ENCODE peak calls at places on chromosomes 13 and 19, in eight cellular contexts. B is astrocyte of the spinal cord; X is brain microvascular endothelial cell; H is CD4-positive, alpha-beta T cell; E is adrenal gland; O is ascending aorta; C is AG04450; N is A549. G is an unnamed sample.

GRCh38 chr13:111483621-111483987 is 163.2 kb downstream of the TEX29 start:
- DNase-seq in B (no peak), X (no peak), H (no peak), E (peak; percentile 28), O (no peak), C (no peak), N (no peak), G (no peak)

GRCh38 chr13:70580825-70581224 is 472.6 kb upstream of the KLHL1 start:
- DNase-seq in B (no peak), X (no peak), H (no peak), E (no peak), O (no peak), C (no peak), N (no peak), G (no peak)

GRCh38 chr13:98845726-98846125 is 93.3 kb upstream of the SLC15A1 start:
- DNase-seq in B (no peak), X (no peak), H (no peak), E (no peak), O (no peak), C (no peak), N (no peak), G (no peak)

GRCh38 chr13:29319451-29319850 is 276.0 kb downstream of the SLC7A1 start:
- DNase-seq in B (no peak), X (no peak), H (no peak), E (no peak), O (no peak), C (no peak), N (no peak), G (no peak)

GRCh38 chr19:485122-485521 is 11.2 kb upstream of the MADCAM1 start:
- DNase-seq in B (no peak), X (no peak), H (no peak), E (no peak), O (no peak), C (no peak), N (no peak), G (no peak)

GRCh38 chr13:97753942-97754670 is 199.4 kb upstream of the IPO5 start:
- DNase-seq in B (no peak), X (no peak), H (no peak), E (no peak), O (no peak), C (no peak), N (no peak), G (no peak)

GRCh38 chr19:39405930-39406655 is 554 bp upstream of the ZFP36 start:
- DNase-seq in B (no peak), X (no peak), H (peak; percentile 91), E (no peak), O (no peak), C (no peak), N (no peak), G (peak; percentile 72)

GRCh38 chr19:289651-290538 is 1.3 kb downstream of the PLPP2 start:
- DNase-seq in B (peak; percentile 65), X (peak; percentile 33), H (peak; percentile 23), E (no peak), O (no peak), C (no peak), N (peak; percentile 83), G (peak; percentile 47)

GRCh38 chr19:46631481-46631880 is 4.5 kb downstream of the GNG8 start:
- DNase-seq in B (no peak), X (no peak), H (no peak), E (no peak), O (no peak), C (no peak), N (no peak), G (no peak)

GRCh38 chr13:111027481-111028439 is 87.3 kb upstream of the ARHGEF7 start:
- DNase-seq in B (no peak), X (no peak), H (no peak), E (no peak), O (no peak), C (no peak), N (no peak), G (no peak)

GRCh38 chr19:34982275-34982674 is 17.8 kb upstream of the GRAMD1A start:
- DNase-seq in B (no peak), X (no peak), H (no peak), E (no peak), O (no peak), C (no peak), N (no peak), G (no peak)

GRCh38 chr19:23436944-23437343 is 41.7 kb upstream of the ZNF91 start:
- DNase-seq in B (no peak), X (no peak), H (no peak), E (no peak), O (no peak), C (no peak), N (peak; percentile 10), G (no peak)

GRCh38 chr13:98155475-98156111 is 12.7 kb downstream of the FARP1 start:
- DNase-seq in B (peak; percentile 67), X (peak; percentile 77), H (no peak), E (peak; percentile 69), O (no peak), C (no peak), N (no peak), G (no peak)

GRCh38 chr13:26742691-26743358 is 17.8 kb downstream of the GPR12 start:
- DNase-seq in B (no peak), X (no peak), H (no peak), E (no peak), O (no peak), C (no peak), N (no peak), G (no peak)

GRCh38 chr13:102799544-102800144 is 725 bp downstream of the BIVM start:
- DNase-seq in B (peak; percentile 21), X (peak; percentile 14), H (no peak), E (no peak), O (no peak), C (no peak), N (peak; percentile 6), G (peak; percentile 25)

GRCh38 chr19:14826006-14826405 is 9.0 kb downstream of the OR7A5 start:
- DNase-seq in B (no peak), X (no peak), H (no peak), E (no peak), O (no peak), C (no peak), N (no peak), G (no peak)

GRCh38 chr19:30132312-30133075 is 190.5 kb downstream of the URI1 start:
- DNase-seq in B (no peak), X (no peak), H (no peak), E (no peak), O (no peak), C (no peak), N (no peak), G (no peak)
- TF ChIP-seq CTCF in B (no peak), X (no peak), H (no peak), E (no peak), O (no peak), C (no peak), N (no peak), G (no peak)

DNA sequence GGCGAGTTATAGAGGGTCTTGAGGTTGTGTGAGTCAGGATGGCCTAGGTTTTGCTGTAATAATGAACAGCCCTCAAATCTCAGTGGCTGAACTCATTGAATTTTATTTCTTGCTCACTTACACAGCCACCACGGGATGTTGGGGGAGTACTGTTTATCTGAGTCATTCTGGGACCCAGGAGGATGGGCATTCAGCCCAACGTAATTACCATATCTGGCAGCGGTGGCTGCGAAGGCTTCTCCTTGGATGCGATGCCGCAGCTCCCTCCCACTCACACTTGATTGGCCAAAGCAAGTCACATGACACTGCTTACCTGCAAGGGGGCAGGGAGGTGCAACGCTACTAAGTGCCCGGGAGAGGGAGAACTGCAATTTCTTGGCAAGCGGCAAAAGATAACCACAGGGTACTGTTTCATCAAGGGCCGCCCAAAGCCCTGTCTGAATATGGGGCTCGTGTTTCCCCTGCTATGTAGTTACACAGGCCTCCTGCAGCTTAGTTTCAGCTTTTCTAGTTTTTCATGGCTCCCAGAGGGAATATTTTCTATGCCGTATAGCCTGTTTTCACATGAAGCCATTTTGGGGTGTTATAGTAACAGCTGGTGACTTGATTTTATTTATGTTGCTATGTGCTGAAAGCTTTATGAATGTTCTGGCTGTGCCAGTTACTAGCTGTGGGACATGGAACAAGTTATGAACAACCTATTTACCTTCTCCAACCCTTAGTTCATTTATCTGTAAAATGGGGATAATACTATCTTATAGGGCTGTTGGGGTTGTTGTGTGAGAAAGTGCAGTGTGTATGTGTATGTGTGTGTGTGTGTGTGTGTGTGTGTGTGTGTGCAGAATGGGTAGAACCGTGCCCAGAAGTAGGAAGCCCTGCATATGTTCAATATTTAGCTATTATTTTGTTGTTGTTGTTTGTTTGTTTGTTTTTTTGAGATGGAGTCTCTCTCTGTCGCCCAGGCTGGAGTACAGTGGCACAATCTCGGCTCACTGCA is 20.1 kb downstream of the ZSWIM9 start:
- DNase-seq in B (peak; percentile 88), X (peak; percentile 27), H (peak; percentile 48), E (peak; percentile 66), O (no peak), C (peak; percentile 27), N (no peak), G (peak; percentile 34)
- TF ChIP-seq CTCF in B (peak; percentile 25), X (peak; percentile 27), H (no peak), E (no peak), O (no peak), C (no peak), N (no peak), G (no peak)

DNA sequence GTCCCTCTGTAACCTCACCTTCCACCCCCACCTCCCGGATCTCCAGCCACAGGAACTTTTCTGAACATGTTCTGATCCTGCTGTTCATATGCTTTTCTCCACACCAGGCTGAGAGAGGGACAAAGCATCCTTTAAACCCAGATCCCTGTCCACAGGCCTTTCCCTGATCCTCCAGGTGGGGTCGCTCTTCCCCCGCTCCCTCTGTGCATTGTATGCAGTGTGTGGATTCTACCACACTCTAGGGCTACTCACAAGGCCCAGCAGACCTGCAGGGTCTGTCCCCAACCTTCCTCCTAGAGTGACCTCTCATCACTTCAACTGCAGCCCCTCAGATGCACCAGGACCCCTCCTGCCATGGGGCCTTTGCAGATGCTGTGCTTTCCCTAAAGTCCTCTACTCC is 1200.6 kb downstream of the UQCRFS1 start:
- DNase-seq in B (no peak), X (no peak), H (no peak), E (no peak), O (no peak), C (no peak), N (no peak), G (no peak)
- TF ChIP-seq CTCF in B (no peak), X (no peak), H (no peak), E (no peak), O (no peak), C (no peak), N (no peak), G (no peak)

GRCh38 chr19:30402790-30403189 is 30.6 kb downstream of the ZNF536 start:
- DNase-seq in B (no peak), X (no peak), H (no peak), E (no peak), O (no peak), C (no peak), N (no peak), G (no peak)

GRCh38 chr19:30408734-30409301 is 36.6 kb downstream of the ZNF536 start:
- DNase-seq in B (no peak), X (no peak), H (no peak), E (no peak), O (no peak), C (no peak), N (no peak), G (no peak)

GRCh38 chr19:30407310-30407709 is 35.1 kb downstream of the ZNF536 start:
- DNase-seq in B (no peak), X (no peak), H (no peak), E (no peak), O (no peak), C (no peak), N (no peak), G (no peak)

GRCh38 chr19:30403583-30403982 is 31.4 kb downstream of the ZNF536 start:
- DNase-seq in B (no peak), X (no peak), H (no peak), E (no peak), O (no peak), C (no peak), N (no peak), G (no peak)

GRCh38 chr19:30406220-30406944 is 34.2 kb downstream of the ZNF536 start:
- DNase-seq in B (no peak), X (no peak), H (no peak), E (peak; percentile 72), O (no peak), C (no peak), N (peak; percentile 69), G (no peak)
- TF ChIP-seq CTCF in B (no peak), X (peak; percentile 48), H (no peak), E (peak; percentile 60), O (no peak), C (no peak), N (peak; percentile 38), G (no peak)

G was measured in natural killer cell.